ENCODE peak calls at places on chromosome 10, in four cellular contexts. One of them, this sample, is unnamed.

GRCh38 chr10:68301790-68302502 is 29.9 kb upstream of the HNRNPH3 start:
- DNase-seq in stomach: no peak
- DNase-seq in uterus: no peak
- DNase-seq in astrocyte: peak; percentile 60
- DNase-seq in this sample: peak; percentile 77

GRCh38 chr10:21281765-21282484 is 243.6 kb downstream of the SKIDA1 start:
- DNase-seq in stomach: no peak
- DNase-seq in uterus: no peak
- DNase-seq in astrocyte: no peak
- DNase-seq in this sample: no peak

GRCh38 chr10:119769886-119770285 is 44.0 kb downstream of the INPP5F start:
- DNase-seq in stomach: no peak
- DNase-seq in uterus: no peak
- DNase-seq in astrocyte: peak; percentile 75
- DNase-seq in this sample: peak; percentile 87

GRCh38 chr10:123140164-123140982 is 4.6 kb downstream of the HMX3 start:
- DNase-seq in stomach: no peak
- DNase-seq in uterus: no peak
- DNase-seq in astrocyte: no peak
- DNase-seq in this sample: no peak

GRCh38 chr10:34235164-34235832 is 579.8 kb downstream of the PARD3 start:
- DNase-seq in stomach: no peak
- DNase-seq in uterus: no peak
- DNase-seq in astrocyte: peak; percentile 90
- DNase-seq in this sample: no peak

GRCh38 chr10:102467318-102467717 is 16.0 kb upstream of the C10orf95 start:
- DNase-seq in stomach: no peak
- DNase-seq in uterus: no peak
- DNase-seq in astrocyte: no peak
- DNase-seq in this sample: no peak

GRCh38 chr10:70115948-70116682 is 16.5 kb downstream of the AIFM2 start:
- DNase-seq in stomach: peak; percentile 71
- DNase-seq in uterus: peak; percentile 48
- DNase-seq in astrocyte: no peak
- DNase-seq in this sample: peak; percentile 34

GRCh38 chr10:114821915-114822770 is 563 bp downstream of the FHIP2A start:
- DNase-seq in stomach: peak; percentile 46
- DNase-seq in uterus: peak; percentile 36
- DNase-seq in astrocyte: peak; percentile 19
- DNase-seq in this sample: peak; percentile 18

GRCh38 chr10:49781247-49781646 is 19.1 kb upstream of the OGDHL start:
- DNase-seq in stomach: no peak
- DNase-seq in uterus: no peak
- DNase-seq in astrocyte: no peak
- DNase-seq in this sample: peak; percentile 29

GRCh38 chr10:76723781-76724336 is 913.7 kb downstream of the KCNMA1 start:
- DNase-seq in stomach: no peak
- DNase-seq in uterus: no peak
- DNase-seq in astrocyte: no peak
- DNase-seq in this sample: no peak

GRCh38 chr10:46255696-46256355 is 31.0 kb upstream of the ANTXRL start:
- DNase-seq in stomach: peak; percentile 66
- DNase-seq in uterus: peak; percentile 34
- DNase-seq in astrocyte: peak; percentile 9
- DNase-seq in this sample: peak; percentile 22

GRCh38 chr10:79069325-79070090 is 742 bp downstream of the ZMIZ1 start:
- DNase-seq in stomach: peak; percentile 61
- DNase-seq in uterus: peak; percentile 54
- DNase-seq in astrocyte: no peak
- DNase-seq in this sample: peak; percentile 44

GRCh38 chr10:30804478-30805055 is 175.0 kb upstream of the LYZL2 start:
- DNase-seq in stomach: no peak
- DNase-seq in uterus: peak; percentile 86
- DNase-seq in astrocyte: peak; percentile 54
- DNase-seq in this sample: peak; percentile 91

GRCh38 chr10:118304521-118304920 is 37.6 kb downstream of the FAM204A start:
- DNase-seq in stomach: no peak
- DNase-seq in uterus: no peak
- DNase-seq in astrocyte: no peak
- DNase-seq in this sample: no peak

GRCh38 chr10:86316274-86316835 is 50.2 kb downstream of the GRID1 start:
- DNase-seq in stomach: no peak
- DNase-seq in uterus: no peak
- DNase-seq in astrocyte: no peak
- DNase-seq in this sample: no peak

GRCh38 chr10:50540069-50540825 is 83.5 kb downstream of the SGMS1 start:
- DNase-seq in stomach: no peak
- DNase-seq in uterus: no peak
- DNase-seq in astrocyte: no peak
- DNase-seq in this sample: peak; percentile 41

GRCh38 chr10:74153123-74153522 is 2.1 kb downstream of the ADK start:
- DNase-seq in stomach: no peak
- DNase-seq in uterus: no peak
- DNase-seq in astrocyte: peak; percentile 35
- DNase-seq in this sample: peak; percentile 69
- TF ChIP-seq CTCF in stomach: no peak
- TF ChIP-seq CTCF in uterus: peak; percentile 39
- TF ChIP-seq CTCF in astrocyte: peak; percentile 51
- TF ChIP-seq CTCF in this sample: peak; percentile 49

GRCh38 chr10:121440461-121440860 is 157.8 kb downstream of the FGFR2 start:
- DNase-seq in stomach: no peak
- DNase-seq in uterus: no peak
- DNase-seq in astrocyte: no peak
- DNase-seq in this sample: no peak

GRCh38 chr10:121436281-121436629 is 162.0 kb downstream of the FGFR2 start:
- DNase-seq in stomach: no peak
- DNase-seq in uterus: no peak
- DNase-seq in astrocyte: no peak
- DNase-seq in this sample: no peak

GRCh38 chr10:121437596-121437995 is 160.6 kb downstream of the FGFR2 start:
- DNase-seq in stomach: peak; percentile 27
- DNase-seq in uterus: peak; percentile 45
- DNase-seq in astrocyte: no peak
- DNase-seq in this sample: no peak

GRCh38 chr10:121438320-121438719 is 159.9 kb downstream of the FGFR2 start:
- DNase-seq in stomach: no peak
- DNase-seq in uterus: no peak
- DNase-seq in astrocyte: no peak
- DNase-seq in this sample: no peak

DNA sequence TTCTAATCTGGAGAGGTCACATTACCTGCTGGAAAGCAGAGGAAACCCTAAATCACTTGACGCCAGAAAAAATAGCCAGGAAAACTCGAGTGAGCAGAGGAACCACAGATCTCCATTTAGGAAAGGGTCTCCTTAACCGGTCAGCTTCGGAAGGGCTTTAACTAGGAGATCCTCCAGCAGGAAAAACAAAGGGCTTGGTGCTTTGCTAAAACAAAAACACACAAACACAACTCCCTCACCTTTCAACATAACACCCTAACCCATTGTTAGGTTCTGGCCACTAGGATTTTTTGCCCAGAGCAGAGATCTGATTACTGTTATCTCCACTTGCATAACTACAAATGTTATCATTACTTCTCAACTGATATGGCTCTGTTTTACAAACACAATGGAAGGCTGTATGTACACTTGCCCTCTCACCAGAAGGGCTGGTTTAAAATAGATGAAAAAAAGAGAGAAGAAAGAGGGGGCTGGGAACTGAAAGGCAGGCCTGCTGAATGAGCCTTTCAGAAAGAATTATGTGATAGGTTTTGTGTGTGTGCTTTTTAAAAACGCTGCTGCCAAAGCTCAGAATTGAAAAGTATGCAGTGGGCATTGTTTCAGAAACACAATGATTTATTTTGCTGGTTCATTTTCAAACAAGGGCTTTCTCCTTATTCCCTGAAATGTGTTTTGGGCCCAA is 161.5 kb downstream of the FGFR2 start:
- DNase-seq in stomach: no peak
- DNase-seq in uterus: no peak
- DNase-seq in astrocyte: no peak
- DNase-seq in this sample: no peak
- H3K4me3 ChIP-seq in stomach: no peak overlapping the region
- H3K4me3 ChIP-seq in uterus: no peak overlapping the region
- H3K4me3 ChIP-seq in astrocyte: no peak overlapping the region
- H3K4me3 ChIP-seq in this sample: no peak overlapping the region

GRCh38 chr10:31963598-31963980 is 35.0 kb upstream of the ARHGAP12 start:
- DNase-seq in stomach: no peak
- DNase-seq in uterus: no peak
- DNase-seq in astrocyte: no peak
- DNase-seq in this sample: no peak
- TF ChIP-seq CTCF in stomach: no peak
- TF ChIP-seq CTCF in uterus: no peak
- TF ChIP-seq CTCF in astrocyte: no peak
- TF ChIP-seq CTCF in this sample: no peak

GRCh38 chr10:60944910-60945297 is 919 bp upstream of the RHOBTB1 start:
- DNase-seq in stomach: no peak
- DNase-seq in uterus: no peak
- DNase-seq in astrocyte: no peak
- DNase-seq in this sample: no peak

GRCh38 chr10:60942604-60943269 is 1.2 kb downstream of the RHOBTB1 start:
- DNase-seq in stomach: peak; percentile 37
- DNase-seq in uterus: peak; percentile 47
- DNase-seq in astrocyte: peak; percentile 40
- DNase-seq in this sample: peak; percentile 28

GRCh38 chr10:60942134-60942533 is 1.9 kb downstream of the RHOBTB1 start:
- DNase-seq in stomach: no peak
- DNase-seq in uterus: no peak
- DNase-seq in astrocyte: no peak
- DNase-seq in this sample: no peak

GRCh38 chr10:60944159-60944909 is at the start of gene RHOBTB1:
- DNase-seq in stomach: peak; percentile 82
- DNase-seq in uterus: peak; percentile 81
- DNase-seq in astrocyte: peak; percentile 77
- DNase-seq in this sample: peak; percentile 76

GRCh38 chr10:60943372-60944158 is 420 bp downstream of the RHOBTB1 start:
- DNase-seq in stomach: peak; percentile 66
- DNase-seq in uterus: peak; percentile 78
- DNase-seq in astrocyte: peak; percentile 39
- DNase-seq in this sample: peak; percentile 39
- H3K4me3 ChIP-seq in stomach: peak overlapping the region; percentile 65
- H3K4me3 ChIP-seq in uterus: peak overlapping the region; percentile 87
- H3K4me3 ChIP-seq in astrocyte: peak overlapping the region; percentile 74
- H3K4me3 ChIP-seq in this sample: peak overlapping the region; percentile 79

GRCh38 chr10:99276848-99277486 is 41.3 kb upstream of the HPSE2 start:
- DNase-seq in stomach: no peak
- DNase-seq in uterus: no peak
- DNase-seq in astrocyte: no peak
- DNase-seq in this sample: peak; percentile 7
- TF ChIP-seq CTCF in stomach: no peak
- TF ChIP-seq CTCF in uterus: no peak
- TF ChIP-seq CTCF in astrocyte: peak; percentile 26
- TF ChIP-seq CTCF in this sample: no peak

GRCh38 chr10:7467031-7467667 is 56.3 kb upstream of the SFMBT2 start:
- DNase-seq in stomach: no peak
- DNase-seq in uterus: no peak
- DNase-seq in astrocyte: no peak
- DNase-seq in this sample: no peak

GRCh38 chr10:7471720-7472367 is 61.0 kb upstream of the SFMBT2 start:
- DNase-seq in stomach: no peak
- DNase-seq in uterus: no peak
- DNase-seq in astrocyte: no peak
- DNase-seq in this sample: no peak

GRCh38 chr10:7473474-7473873 is 62.6 kb upstream of the SFMBT2 start:
- DNase-seq in stomach: no peak
- DNase-seq in uterus: no peak
- DNase-seq in astrocyte: no peak
- DNase-seq in this sample: no peak

GRCh38 chr10:7474388-7474787 is 63.6 kb upstream of the SFMBT2 start:
- DNase-seq in stomach: no peak
- DNase-seq in uterus: no peak
- DNase-seq in astrocyte: no peak
- DNase-seq in this sample: no peak

GRCh38 chr10:7470371-7470770 is 59.5 kb upstream of the SFMBT2 start:
- DNase-seq in stomach: no peak
- DNase-seq in uterus: no peak
- DNase-seq in astrocyte: no peak
- DNase-seq in this sample: no peak
- H3K4me3 ChIP-seq in stomach: no peak overlapping the region
- H3K4me3 ChIP-seq in uterus: no peak overlapping the region
- H3K4me3 ChIP-seq in astrocyte: no peak overlapping the region
- H3K4me3 ChIP-seq in this sample: no peak overlapping the region

DNA sequence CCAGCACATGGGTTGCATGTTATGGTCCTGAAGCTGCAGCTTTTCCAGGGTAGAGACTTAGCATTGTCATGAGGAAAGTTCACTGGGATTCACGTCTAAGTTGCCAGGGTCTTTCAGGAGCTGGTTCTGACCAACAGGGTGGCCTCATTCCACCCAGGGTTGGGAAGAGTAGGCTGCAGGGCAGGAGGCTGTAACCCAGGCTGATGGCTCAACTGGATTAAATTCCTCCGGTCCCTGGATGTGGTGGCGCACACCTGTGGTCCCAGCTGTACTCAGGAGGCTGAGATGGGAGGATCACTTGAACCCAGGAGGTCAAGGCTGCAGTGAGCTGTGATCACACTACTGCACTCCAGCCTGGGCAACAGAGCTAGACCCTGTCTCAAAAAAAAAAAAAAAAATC is 44.2 kb downstream of the ASB13 start:
- DNase-seq in stomach: no peak
- DNase-seq in uterus: no peak
- DNase-seq in astrocyte: no peak
- DNase-seq in this sample: no peak
- TF ChIP-seq CTCF in stomach: no peak
- TF ChIP-seq CTCF in uterus: no peak
- TF ChIP-seq CTCF in astrocyte: no peak
- TF ChIP-seq CTCF in this sample: no peak

DNA sequence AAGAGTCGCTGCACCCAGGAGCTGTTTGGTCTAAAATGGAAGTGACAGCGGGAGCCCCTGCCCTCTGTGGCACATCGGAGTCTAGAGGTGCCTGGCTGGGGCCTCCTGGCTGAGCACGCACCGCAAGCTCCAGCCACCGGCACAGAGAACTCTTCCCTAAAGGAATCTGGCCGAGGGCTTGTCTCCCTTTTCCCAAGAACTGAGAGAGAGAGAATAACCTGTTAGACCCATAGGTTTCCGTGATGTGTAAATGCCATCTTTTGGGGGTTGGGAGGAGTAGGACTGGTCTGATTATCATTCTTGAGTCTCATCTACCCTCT is 47.3 kb downstream of the PROSER2 start:
- DNase-seq in stomach: no peak
- DNase-seq in uterus: no peak
- DNase-seq in astrocyte: no peak
- DNase-seq in this sample: no peak
- H3K4me3 ChIP-seq in stomach: peak overlapping the region; percentile 35
- H3K4me3 ChIP-seq in uterus: no peak overlapping the region
- H3K4me3 ChIP-seq in astrocyte: no peak overlapping the region
- H3K4me3 ChIP-seq in this sample: no peak overlapping the region